ENCODE peak calls at places on chromosomes 6 and 20, in seven cellular contexts. C is NCI-H774; S is AG04449; J is prostate gland; N is CD4-positive, CD25-positive, alpha-beta regulatory T cell; X is stimulated activated CD8-positive, alpha-beta memory T cell treated with anti-CD3 and anti-CD28 coated beads, Interleukin-4, amount 100 ng/mL, for 4 hours; Z is posterior cingulate gyrus. P is an unnamed sample.

GRCh38 chr20:37316775-37317170 is 27.3 kb downstream of the MANBAL start:
- DNase-seq in Z (no peak), X (no peak), J (no peak), C (no peak), S (no peak), N (no peak), P (no peak)

GRCh38 chr6:118876201-118876600 is 17.8 kb upstream of the ASF1A start:
- DNase-seq in Z (no peak), N (no peak), X (no peak), S (no peak), J (no peak), C (peak; percentile 40), P (no peak)

GRCh38 chr20:6095409-6095808 is 27.4 kb downstream of the FERMT1 start:
- DNase-seq in N (no peak), J (no peak), C (no peak), Z (no peak), S (no peak), X (no peak), P (no peak)

GRCh38 chr6:144248470-144249301 is 36.4 kb upstream of the UTRN start:
- DNase-seq in N (peak; percentile 7), C (no peak), J (no peak), Z (no peak), S (peak; percentile 84), X (no peak), P (peak; percentile 50)

GRCh38 chr20:19099586-19100555 is 112.6 kb upstream of the SLC24A3 start:
- DNase-seq in S (no peak), X (no peak), Z (no peak), N (no peak), J (no peak), C (no peak), P (no peak)

GRCh38 chr6:135576055-135576454 is 78.5 kb upstream of the AHI1 start:
- DNase-seq in N (no peak), S (peak; percentile 77), Z (no peak), J (no peak), X (no peak), C (no peak), P (peak; percentile 55)

GRCh38 chr6:139028242-139028657 is 295 bp upstream of the ABRACL start:
- DNase-seq in Z (no peak), N (no peak), X (no peak), S (no peak), C (no peak), J (no peak), P (peak; percentile 8)

GRCh38 chr6:101961357-101961756 is 567.8 kb downstream of the GRIK2 start:
- DNase-seq in C (no peak), X (no peak), Z (no peak), S (no peak), J (no peak), N (no peak), P (no peak)

GRCh38 chr20:32052792-32053362 is 835 bp downstream of the HCK start:
- DNase-seq in N (no peak), C (no peak), S (no peak), J (no peak), X (no peak), Z (no peak), P (no peak)

GRCh38 chr6:21479140-21479539 is 114.4 kb upstream of the SOX4 start:
- DNase-seq in Z (no peak), C (no peak), S (no peak), X (no peak), N (no peak), J (peak; percentile 30), P (no peak)

GRCh38 chr6:722608-723007 is 29.7 kb upstream of the EXOC2 start:
- DNase-seq in N (no peak), C (no peak), S (no peak), J (no peak), X (no peak), Z (no peak), P (peak; percentile 25)

P was measured in GM04504.